ENCODE peak calls at places on chromosomes 11 and 22, in six cellular contexts. Y, A, U, S, E and B are unnamed samples.

GRCh38 chr22:36042240-36042639 is 13.6 kb upstream of the RBFOX2 start:
- DNase-seq in A (no peak), Y (no peak), S (no peak), U (no peak), E (no peak), B (no peak)

GRCh38 chr22:45338795-45339194 is 29.1 kb downstream of the FAM118A start:
- DNase-seq in Y (no peak), E (no peak), S (no peak), A (no peak), U (no peak), B (no peak)

GRCh38 chr11:57668467-57668890 is 565 bp downstream of the ZDHHC5 start:
- DNase-seq in S (no peak), Y (no peak), E (no peak), U (no peak), A (no peak), B (no peak)

GRCh38 chr22:19970479-19971275 is 29.1 kb upstream of the TXNRD2 start:
- DNase-seq in A (peak; percentile 98), S (no peak), U (peak; percentile 91), Y (no peak), E (no peak), B (no peak)

GRCh38 chr11:69335461-69336386 is 41.8 kb downstream of the MYEOV start:
- DNase-seq in S (no peak), U (no peak), Y (no peak), E (no peak), A (peak; percentile 28), B (no peak)

GRCh38 chr22:38935023-38935422 is 22.4 kb upstream of the APOBEC3A start:
- DNase-seq in S (no peak), A (no peak), U (no peak), E (no peak), Y (no peak), B (no peak)

GRCh38 chr11:134532176-134532920 is 120.3 kb upstream of the B3GAT1 start:
- DNase-seq in A (no peak), E (no peak), U (no peak), Y (no peak), S (no peak), B (no peak)

GRCh38 chr22:39502789-39503464 is 837 bp downstream of the MIEF1 start:
- DNase-seq in S (no peak), A (no peak), U (no peak), E (no peak), Y (no peak), B (no peak)

GRCh38 chr22:29213481-29213880 is 7.8 kb downstream of the EMID1 start:
- DNase-seq in E (no peak), A (no peak), S (no peak), U (peak; percentile 8), Y (no peak), B (no peak)

GRCh38 chr11:93813974-93814373 is 29.9 kb downstream of the MED17 start:
- DNase-seq in S (no peak), A (no peak), U (no peak), E (no peak), Y (no peak), B (no peak)

GRCh38 chr22:24834845-24835570 is 29.0 kb downstream of the SGSM1 start:
- DNase-seq in E (no peak), Y (peak; percentile 37), U (peak; percentile 64), A (no peak), S (no peak), B (no peak)

GRCh38 chr22:38032681-38033521 is 24.3 kb upstream of the PICK1 start:
- DNase-seq in E (no peak), A (peak; percentile 23), S (no peak), Y (no peak), U (no peak), B (no peak)

GRCh38 chr22:41481131-41481830 is 12.4 kb downstream of the ACO2 start:
- DNase-seq in S (no peak), A (no peak), U (no peak), E (no peak), Y (no peak), B (peak; percentile 4)

GRCh38 chr11:35167451-35167954 is 28.5 kb downstream of the CD44 start:
- DNase-seq in E (no peak), S (no peak), Y (no peak), U (no peak), A (no peak), B (no peak)

GRCh38 chr11:16280256-16280682 is 76.1 kb downstream of the SOX6 start:
- DNase-seq in E (no peak), S (no peak), Y (no peak), U (no peak), A (peak; percentile 42), B (no peak)

GRCh38 chr11:76382209-76382608 is 1.1 kb downstream of the GVQW3 start:
- DNase-seq in A (no peak), E (no peak), U (no peak), Y (no peak), S (no peak), B (no peak)

GRCh38 chr22:27378343-27378800 is 423.2 kb downstream of the MN1 start:
- DNase-seq in U (no peak), S (no peak), A (no peak), E (no peak), Y (no peak), B (no peak)

GRCh38 chr11:17352925-17353227 is 1.3 kb downstream of the NCR3LG1 start:
- DNase-seq in E (no peak), Y (no peak), U (peak; percentile 52), A (peak; percentile 57), S (no peak), B (peak; percentile 28)

GRCh38 chr11:1220941-1221721 is 1.7 kb upstream of the MUC5B start:
- DNase-seq in E (no peak), U (peak; percentile 19), S (no peak), A (no peak), Y (no peak), B (no peak)

GRCh38 chr11:81792416-81792815 is 941.2 kb downstream of the FAM181B start:
- DNase-seq in E (no peak), S (no peak), A (no peak), Y (no peak), U (no peak), B (no peak)

GRCh38 chr11:35088676-35089075 is 50.3 kb upstream of the CD44 start:
- DNase-seq in E (no peak), A (no peak), S (no peak), Y (no peak), U (no peak), B (no peak)

GRCh38 chr11:110373061-110373702 is 56.6 kb upstream of the FDX1 start:
- DNase-seq in A (no peak), U (no peak), S (no peak), E (peak; percentile 92), Y (no peak), B (no peak)

GRCh38 chr11:124915541-124916369 is 3.3 kb upstream of the HEPN1 start:
- DNase-seq in E (no peak), S (no peak), A (no peak), Y (no peak), U (no peak), B (no peak)

GRCh38 chr11:43825217-43825816 is 55.3 kb upstream of the ALKBH3 start:
- DNase-seq in U (peak; percentile 46), S (no peak), Y (peak; percentile 31), E (no peak), A (peak; percentile 17), B (no peak)

GRCh38 chr11:203945-204586 is 3.1 kb downstream of the BET1L start:
- DNase-seq in A (no peak), S (no peak), E (no peak), U (no peak), Y (no peak), B (no peak)

GRCh38 chr11:44112083-44112865 is 16.8 kb downstream of the EXT2 start:
- DNase-seq in A (no peak), E (no peak), U (peak; percentile 58), Y (no peak), S (no peak), B (no peak)

GRCh38 chr11:65496304-65497140 is 2.3 kb upstream of the MALAT1 start:
- DNase-seq in Y (no peak), E (no peak), A (no peak), S (no peak), U (no peak), B (no peak)

GRCh38 chr11:125476721-125477120 is 19.3 kb downstream of the FEZ1 start:
- DNase-seq in Y (no peak), S (no peak), E (no peak), A (no peak), U (no peak), B (no peak)

GRCh38 chr22:17914474-17914873 is 109.9 kb downstream of the MICAL3 start:
- DNase-seq in S (no peak), Y (no peak), E (no peak), U (no peak), A (no peak), B (no peak)

GRCh38 chr11:3155691-3156258 is 9.3 kb downstream of the OSBPL5 start:
- DNase-seq in A (no peak), Y (no peak), S (no peak), U (peak; percentile 82), E (no peak), B (no peak)

DNA sequence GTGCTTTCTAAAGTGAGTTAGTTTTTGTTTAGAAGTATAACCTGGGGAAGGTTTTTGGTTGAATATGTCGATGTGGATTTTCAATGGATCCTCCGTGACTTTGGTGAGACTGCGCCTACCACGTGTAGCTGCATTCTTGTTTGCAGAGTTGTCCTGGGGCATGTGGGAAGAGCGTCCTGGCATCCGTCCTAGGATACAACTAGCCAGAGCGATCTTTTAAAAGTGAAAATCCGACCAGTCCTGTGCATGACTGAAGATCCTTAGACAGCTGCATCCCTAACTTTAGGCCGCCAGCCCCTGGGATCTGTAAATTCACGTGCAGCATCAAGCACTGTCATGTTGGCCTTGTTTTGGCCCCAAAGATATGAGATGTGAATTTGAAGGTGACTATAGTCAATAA is 22.4 kb upstream of the THY1 start:
- DNase-seq in E (no peak), A (no peak), U (no peak), Y (no peak), S (no peak), B (no peak)
- TF ChIP-seq SIN3A in E (no peak), A (no peak), U (no peak), Y (no peak), S (no peak), B (no peak)

DNA sequence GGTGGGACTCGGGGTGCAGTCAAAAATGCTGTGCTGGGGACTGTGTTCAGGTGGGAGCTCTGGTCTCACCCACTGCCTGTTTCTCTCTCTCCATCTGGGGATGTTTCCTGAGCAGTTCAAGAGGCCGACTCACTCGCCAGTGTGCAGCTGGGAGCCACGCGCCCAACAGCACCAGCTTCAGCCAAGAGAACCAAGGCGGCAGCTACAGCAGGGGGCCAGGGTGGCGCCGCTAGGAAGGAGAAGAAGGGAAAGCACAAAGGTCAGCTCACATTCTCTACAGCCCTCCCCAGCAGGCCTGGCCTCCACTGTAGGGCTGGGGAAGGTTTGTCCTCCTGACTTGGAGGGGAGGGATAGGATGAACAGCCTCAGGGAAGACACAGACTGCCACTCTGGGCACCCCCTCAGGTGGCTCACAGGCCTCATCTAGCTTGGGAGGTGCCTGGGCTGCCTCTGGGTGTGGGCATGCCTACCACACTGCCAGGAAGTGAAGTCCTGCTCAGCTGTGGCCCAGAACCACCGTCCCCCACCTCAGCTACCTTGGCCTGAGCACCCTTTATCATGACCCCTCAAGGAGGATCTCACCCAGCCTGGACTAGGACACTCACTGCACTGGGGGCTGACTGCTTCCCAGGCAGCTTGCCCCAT is 13.0 kb downstream of the TUB start:
- DNase-seq in E (no peak), A (no peak), S (no peak), Y (no peak), U (no peak), B (no peak)
- TF ChIP-seq SIN3A in E (no peak), A (no peak), S (no peak), Y (no peak), U (no peak), B (no peak)

GRCh38 chr11:118290923-118291322 is 13.6 kb upstream of the CD3E start:
- DNase-seq in A (no peak), Y (peak; percentile 51), S (no peak), E (no peak), U (no peak), B (no peak)
- TF ChIP-seq SIN3A in A (no peak), Y (no peak), S (no peak), E (no peak), U (no peak), B (no peak)

GRCh38 chr11:128725630-128726461 is 32.0 kb downstream of the FLI1 start:
- DNase-seq in S (no peak), Y (no peak), U (no peak), A (no peak), E (peak; percentile 89), B (no peak)
- TF ChIP-seq SIN3A in S (no peak), Y (no peak), U (no peak), A (no peak), E (no peak), B (no peak)